ENCODE peak calls at places on chromosome 18, in seven cellular contexts. Q, M, R, D, X, W and J are unnamed samples.
A peak's percentile ranks its signal among the peaks of the same experiment; 100 is the strongest.

GRCh38 chr18:67379991-67380390 is 136.5 kb downstream of the DSEL start:
- DNase-seq in Q (no peak), M (no peak), R (no peak), D (no peak), X (no peak), W (no peak), J (no peak)

GRCh38 chr18:73163236-73163635 is 295.4 kb upstream of the NETO1 start:
- DNase-seq in Q (no peak), M (no peak), R (no peak), D (no peak), X (no peak), W (no peak), J (no peak)

GRCh38 chr18:43789234-43790000 is 512.1 kb upstream of the SYT4 start:
- DNase-seq in Q (peak; percentile 14), M (no peak), R (no peak), D (no peak), X (no peak), W (no peak), J (no peak)

GRCh38 chr18:63236417-63236816 is 83.2 kb downstream of the BCL2 start:
- DNase-seq in Q (no peak), M (no peak), R (no peak), D (no peak), X (no peak), W (no peak), J (no peak)

GRCh38 chr18:35296079-35296478 is 6.0 kb upstream of the ZSCAN30 start:
- DNase-seq in Q (no peak), M (no peak), R (no peak), D (no peak), X (no peak), W (no peak), J (no peak)

GRCh38 chr18:27996792-27997191 is 180.1 kb downstream of the CDH2 start:
- DNase-seq in Q (peak; percentile 63), M (no peak), R (no peak), D (no peak), X (no peak), W (no peak), J (no peak)

GRCh38 chr18:49878567-49878966 is 65.2 kb upstream of the ACAA2 start:
- DNase-seq in Q (no peak), M (no peak), R (no peak), D (no peak), X (no peak), W (no peak), J (no peak)

GRCh38 chr18:32040936-32041335 is 22.3 kb downstream of the RNF125 start:
- DNase-seq in Q (peak; percentile 6), M (no peak), R (no peak), D (peak; percentile 32), X (no peak), W (no peak), J (no peak)

GRCh38 chr18:67154979-67155378 is 361.5 kb downstream of the DSEL start:
- DNase-seq in Q (no peak), M (no peak), R (no peak), D (no peak), X (no peak), W (no peak), J (no peak)

GRCh38 chr18:59065684-59066083 is 74.0 kb upstream of the SEC11C start:
- DNase-seq in Q (no peak), M (no peak), R (no peak), D (no peak), X (no peak), W (no peak), J (no peak)

GRCh38 chr18:55320399-55321255 is 267.4 kb downstream of the TCF4 start:
- DNase-seq in Q (peak; percentile 24), M (no peak), R (no peak), D (no peak), X (no peak), W (no peak), J (no peak)

GRCh38 chr18:27030403-27030802 is 154.7 kb downstream of the CHST9 start:
- DNase-seq in Q (no peak), M (no peak), R (no peak), D (no peak), X (no peak), W (no peak), J (no peak)

GRCh38 chr18:59012815-59013677 is 126.6 kb upstream of the SEC11C start:
- DNase-seq in Q (peak; percentile 32), M (no peak), R (no peak), D (no peak), X (no peak), W (peak; percentile 60), J (no peak)

GRCh38 chr18:34222396-34223163 is 2.1 kb downstream of the NOL4 start:
- DNase-seq in Q (peak; percentile 34), M (no peak), R (no peak), D (no peak), X (no peak), W (no peak), J (peak; percentile 64)

GRCh38 chr18:35002120-35002519 is 39.1 kb upstream of the MAPRE2 start:
- DNase-seq in Q (no peak), M (no peak), R (no peak), D (no peak), X (no peak), W (no peak), J (no peak)

GRCh38 chr18:54947115-54947514 is 12.1 kb downstream of the CCDC68 start:
- DNase-seq in Q (peak; percentile 35), M (no peak), R (no peak), D (peak; percentile 36), X (no peak), W (no peak), J (no peak)

GRCh38 chr18:34965511-34965910 is 75.7 kb upstream of the MAPRE2 start:
- DNase-seq in Q (no peak), M (no peak), R (no peak), D (no peak), X (no peak), W (no peak), J (no peak)

GRCh38 chr18:76554788-76555187 is 59.7 kb upstream of the ZNF516 start:
- DNase-seq in Q (no peak), M (no peak), R (no peak), D (no peak), X (no peak), W (no peak), J (no peak)

GRCh38 chr18:59272971-59273935 is at the start of gene RAX:
- DNase-seq in Q (peak; percentile 8), M (no peak), R (no peak), D (no peak), X (peak; percentile 73), W (no peak), J (no peak)

DNA sequence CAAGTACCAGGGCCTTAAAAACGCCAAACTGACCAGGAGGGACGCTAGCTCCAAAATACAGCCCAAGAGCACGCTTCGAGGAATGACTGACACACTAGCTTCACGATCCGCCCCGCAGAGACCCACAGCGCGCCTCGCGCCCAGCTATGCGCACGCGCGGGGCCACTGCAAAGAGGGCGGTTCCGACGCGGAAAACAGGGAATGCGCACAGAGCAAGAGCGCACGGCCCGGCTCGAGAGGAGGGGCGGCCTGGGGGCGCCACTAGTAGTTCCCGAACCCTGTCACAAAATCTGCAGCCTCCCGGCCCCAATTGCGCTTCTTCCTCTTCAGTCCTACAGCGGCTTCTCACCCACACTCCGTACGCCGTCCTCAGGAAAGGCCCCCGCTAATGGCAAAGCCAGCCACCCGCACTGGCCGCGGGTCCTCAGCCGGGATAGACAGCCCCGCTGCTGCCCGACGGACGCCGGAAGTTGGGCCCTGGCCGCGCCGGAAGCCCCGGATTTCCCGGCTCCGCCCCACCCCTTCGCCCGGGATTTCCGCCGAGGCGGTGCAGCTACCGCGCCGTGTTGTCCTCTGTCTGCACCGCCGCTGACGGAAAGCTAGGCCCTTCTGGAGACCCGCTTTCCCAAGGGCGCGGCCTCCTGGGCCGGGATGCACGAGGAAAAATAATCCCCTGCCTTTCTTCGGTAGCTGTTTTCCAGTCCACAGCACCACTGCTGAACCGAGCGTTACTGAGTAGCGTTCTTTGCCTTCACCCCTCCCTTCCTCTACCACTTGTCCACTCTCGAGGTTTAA is at the start of gene HDHD2:
- DNase-seq in Q (peak; percentile 82), M (peak; percentile 58), R (peak; percentile 54), D (peak; percentile 88), X (peak; percentile 92), W (peak; percentile 85), J (peak; percentile 90)
- TF ChIP-seq POLR2A in Q (peak; percentile 95), M (peak; percentile 87), R (peak; percentile 85), D (peak; percentile 88), X (peak; percentile 26), W (peak; percentile 76), J (peak; percentile 93)

GRCh38 chr18:45084207-45084606 is 403.5 kb downstream of the SETBP1 start:
- DNase-seq in Q (no peak), M (no peak), R (no peak), D (no peak), X (peak; percentile 80), W (no peak), J (peak; percentile 77)
- TF ChIP-seq POLR2AphosphoS5 in Q (no peak), M (no peak), R (no peak), D (no peak), X (no peak), W (no peak), J (peak; percentile 29)

GRCh38 chr18:22344908-22345670 is 72.6 kb downstream of the CTAGE1 start:
- DNase-seq in Q (peak; percentile 57), M (no peak), R (no peak), D (peak; percentile 42), X (no peak), W (no peak), J (no peak)

GRCh38 chr18:22345733-22346132 is 72.0 kb downstream of the CTAGE1 start:
- DNase-seq in Q (peak; percentile 39), M (no peak), R (no peak), D (no peak), X (no peak), W (no peak), J (no peak)

GRCh38 chr18:22346342-22346967 is 71.3 kb downstream of the CTAGE1 start:
- DNase-seq in Q (peak; percentile 93), M (no peak), R (no peak), D (peak; percentile 81), X (no peak), W (no peak), J (no peak)

GRCh38 chr18:22342625-22343024 is 75.1 kb downstream of the CTAGE1 start:
- DNase-seq in Q (peak; percentile 85), M (no peak), R (no peak), D (peak; percentile 73), X (no peak), W (no peak), J (no peak)

DNA sequence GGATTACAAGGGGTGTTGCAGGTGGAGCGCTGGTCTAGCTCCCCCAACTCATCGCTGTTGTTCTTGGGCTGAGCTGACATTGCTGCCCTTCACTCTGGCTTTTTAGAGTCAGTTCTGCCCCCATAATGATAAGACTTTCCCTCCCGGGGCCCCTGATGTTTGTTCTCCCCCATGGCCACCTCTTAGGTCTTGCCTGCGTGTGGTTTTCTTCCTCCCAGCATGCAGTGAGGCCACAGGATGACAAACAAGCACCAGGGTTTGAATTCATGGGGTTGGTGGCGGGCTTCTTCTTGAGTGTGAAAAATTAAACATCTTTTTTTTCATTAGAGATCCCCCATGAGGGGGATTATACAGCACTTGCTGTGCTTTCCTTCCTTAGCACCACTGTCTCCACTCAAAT is 74.1 kb downstream of the CTAGE1 start:
- DNase-seq in Q (no peak), M (no peak), R (no peak), D (no peak), X (no peak), W (no peak), J (no peak)
- TF ChIP-seq POLR2A in Q (no peak), M (no peak), R (no peak), D (no peak), X (no peak), W (no peak), J (no peak)

DNA sequence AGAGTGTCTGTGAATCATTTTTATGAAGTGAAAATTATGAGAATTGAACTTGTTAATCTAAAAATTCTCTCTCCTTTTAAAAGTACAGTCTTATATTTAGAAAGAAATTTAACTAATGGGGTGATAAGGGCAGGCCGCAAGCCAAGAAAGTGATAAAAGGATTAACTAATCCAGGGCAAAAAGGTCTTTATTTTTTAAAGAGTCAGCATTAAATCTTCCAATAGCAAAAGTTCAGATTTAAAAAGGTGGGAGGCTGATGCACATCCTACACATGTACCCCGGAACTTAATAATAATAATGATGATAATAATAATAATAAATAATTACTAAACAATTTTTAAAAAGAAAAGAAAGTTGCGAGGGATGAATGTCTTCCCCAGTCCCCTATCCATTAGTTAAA is 160.4 kb upstream of the DOK6 start:
- DNase-seq in Q (no peak), M (no peak), R (no peak), D (no peak), X (no peak), W (no peak), J (no peak)
- TF ChIP-seq POLR2AphosphoS5 in Q (no peak), M (no peak), R (no peak), D (no peak), X (no peak), W (no peak), J (no peak)